ENCODE peak calls at places on chromosomes 2 and 18, in nine cellular contexts. U is tibial nerve; D is hepatocyte; Q is IMR-90; S is right cardiac atrium; M is CD4-positive, alpha-beta T cell; H is tibial artery; N is CD8-positive, alpha-beta T cell; X is CD8-positive, alpha-beta memory T cell. P is an unnamed sample. For H3K27me3, the result is how much of the 10 kb centered on the place peaks cover.

GRCh38 chr2:69202323-69202722 is 184.7 kb downstream of the GFPT1 start:
- DNase-seq in U (no peak), D (no peak), Q (no peak), S (no peak), M (no peak), H (no peak), N (no peak), X (no peak), P (no peak)

GRCh38 chr2:69584127-69584889 is 59.2 kb downstream of the AAK1 start:
- DNase-seq in U (no peak), D (no peak), Q (no peak), S (no peak), M (no peak), H (no peak), N (no peak), X (no peak), P (no peak)

GRCh38 chr18:31657823-31658669 is 26.3 kb downstream of the B4GALT6 start:
- DNase-seq in U (no peak), D (peak), Q (no peak), S (no peak), M (no peak), H (no peak), N (no peak), X (no peak), P (peak)

GRCh38 chr2:196592331-196592911 is 47.1 kb upstream of the CCDC150 start:
- DNase-seq in U (no peak), D (no peak), Q (peak), S (peak), M (no peak), H (no peak), N (no peak), X (no peak), P (peak)

GRCh38 chr2:46735730-46736493 is 179.7 kb downstream of the MCFD2 start:
- DNase-seq in U (no peak), D (no peak), Q (no peak), S (no peak), M (no peak), H (no peak), N (no peak), X (no peak), P (no peak)

GRCh38 chr2:66772618-66773017 is 337.7 kb downstream of the MEIS1 start:
- DNase-seq in U (no peak), D (peak), Q (no peak), S (no peak), M (no peak), H (no peak), N (no peak), X (no peak), P (no peak)

GRCh38 chr2:121046335-121046734 is 238.7 kb downstream of the TFCP2L1 start:
- DNase-seq in U (no peak), D (no peak), Q (no peak), S (no peak), M (no peak), H (no peak), N (no peak), X (no peak), P (no peak)

GRCh38 chr2:46831037-46831868 is 84.4 kb downstream of the MCFD2 start:
- DNase-seq in U (no peak), D (no peak), Q (peak), S (no peak), M (no peak), H (peak), N (no peak), X (no peak), P (no peak)

GRCh38 chr18:49859725-49860124 is 46.4 kb upstream of the ACAA2 start:
- DNase-seq in U (no peak), D (peak), Q (no peak), S (no peak), M (no peak), H (no peak), N (no peak), X (no peak), P (no peak)

GRCh38 chr18:68699043-68699442 is 15.9 kb downstream of the TMX3 start:
- DNase-seq in U (no peak), D (no peak), Q (peak), S (no peak), M (no peak), H (no peak), N (no peak), X (no peak), P (no peak)

GRCh38 chr2:20457661-20458630 is 11.1 kb downstream of the RHOB start:
- DNase-seq in U (no peak), D (no peak), Q (no peak), S (no peak), M (no peak), H (peak), N (no peak), X (no peak), P (no peak)

DNA sequence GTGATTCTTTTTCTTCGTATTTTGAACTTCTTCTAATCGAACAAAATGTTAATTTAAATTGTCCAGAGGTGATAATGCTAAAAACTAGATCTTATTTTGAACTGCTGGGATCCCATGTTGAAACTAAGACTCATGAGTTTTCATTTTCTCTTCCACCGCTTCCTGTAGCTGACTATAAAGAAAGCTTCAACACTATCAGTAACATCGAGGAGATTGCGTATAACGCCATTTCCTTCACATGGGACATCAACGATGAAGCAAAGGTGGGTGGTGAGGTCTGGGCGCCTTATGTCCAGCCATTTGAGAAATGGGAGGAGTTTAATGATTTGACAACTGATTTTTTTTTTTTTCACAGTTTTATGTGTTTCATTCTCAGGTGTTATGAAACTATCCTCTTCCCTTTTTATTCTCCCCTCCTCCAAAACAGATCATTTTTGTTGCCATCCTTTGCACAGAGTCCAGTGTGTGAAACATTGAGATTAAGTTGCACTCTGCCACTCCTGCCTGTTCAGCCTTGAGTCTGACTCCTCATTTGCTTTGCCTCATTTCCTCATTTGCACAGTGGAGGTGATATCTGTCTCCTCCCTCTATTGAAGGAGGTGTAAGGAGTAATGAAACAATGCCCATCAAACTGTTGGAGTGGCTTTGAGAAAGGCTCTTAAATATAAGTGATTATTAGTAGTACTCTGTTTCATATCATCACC is 13.8 kb downstream of the GRHL1 start:
- DNase-seq in U (no peak), D (no peak), Q (no peak), S (no peak), M (no peak), H (no peak), N (no peak), X (no peak), P (no peak)
- H3K27me3 ChIP-seq in U (under half), D (under half), Q (under half), S (under half), M (under half), H (under half), N (under half), X (under half), P (under half)

GRCh38 chr2:109494351-109494750 is 119.4 kb downstream of the SEPTIN10 start:
- DNase-seq in U (no peak), D (no peak), Q (no peak), S (peak), M (no peak), H (no peak), N (no peak), X (no peak), P (no peak)
- H3K27ac ChIP-seq in U (no peak), D (no peak), Q (no peak), S (no peak), M (no peak), H (peak), N (no peak), X (no peak), P (no peak)

GRCh38 chr2:834233-834632 is 116.4 kb upstream of the SNTG2 start:
- DNase-seq in U (no peak), D (no peak), Q (no peak), S (no peak), M (no peak), H (no peak), N (no peak), X (no peak), P (no peak)

GRCh38 chr2:833180-833579 is 117.5 kb upstream of the SNTG2 start:
- DNase-seq in U (no peak), D (no peak), Q (no peak), S (no peak), M (no peak), H (no peak), N (no peak), X (no peak), P (no peak)

GRCh38 chr2:831638-832037 is 119.0 kb upstream of the SNTG2 start:
- DNase-seq in U (no peak), D (no peak), Q (no peak), S (no peak), M (no peak), H (no peak), N (no peak), X (no peak), P (no peak)

GRCh38 chr2:831225-831536 is 119.5 kb upstream of the SNTG2 start:
- DNase-seq in U (no peak), D (no peak), Q (no peak), S (no peak), M (no peak), H (no peak), N (no peak), X (no peak), P (no peak)

DNA sequence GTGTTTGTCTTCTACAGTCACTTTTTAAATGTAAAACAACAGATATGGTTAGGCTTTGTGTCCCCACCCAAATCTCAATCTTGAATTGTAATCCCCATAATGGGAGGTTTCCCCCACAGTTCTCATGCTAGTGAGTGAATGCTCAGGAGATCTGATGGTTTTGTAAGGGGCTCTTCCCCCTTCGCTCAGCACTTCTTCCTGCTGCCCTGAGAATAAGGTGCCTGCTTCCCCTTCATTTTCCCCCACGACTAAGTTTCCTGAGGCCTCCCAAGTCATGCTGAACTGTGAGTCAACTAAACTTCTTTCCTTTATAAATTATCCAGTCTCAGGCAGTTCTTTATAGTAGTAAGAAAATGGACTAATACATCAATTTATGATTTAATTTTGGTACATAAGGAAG is 118.0 kb upstream of the SNTG2 start:
- DNase-seq in U (no peak), D (no peak), Q (no peak), S (no peak), M (no peak), H (no peak), N (no peak), X (no peak), P (no peak)
- H3K27me3 ChIP-seq in U (under half), D (under half), Q (under half), S (under half), M (under half), H (under half), N (under half), X (under half), P (under half)

GRCh38 chr2:119545754-119546445 is 1.7 kb downstream of the CFAP221 start:
- DNase-seq in U (no peak), D (no peak), Q (no peak), S (no peak), M (no peak), H (no peak), N (no peak), X (no peak), P (no peak)

GRCh38 chr2:119544075-119545031 is at the start of gene CFAP221:
- DNase-seq in U (peak), D (peak), Q (peak), S (peak), M (no peak), H (peak), N (no peak), X (no peak), P (no peak)

GRCh38 chr2:119548516-119549120 is 4.4 kb downstream of the CFAP221 start:
- DNase-seq in U (no peak), D (no peak), Q (no peak), S (no peak), M (no peak), H (no peak), N (no peak), X (no peak), P (no peak)

GRCh38 chr2:119546446-119546765 is 2.2 kb downstream of the CFAP221 start:
- DNase-seq in U (no peak), D (no peak), Q (no peak), S (no peak), M (no peak), H (no peak), N (no peak), X (no peak), P (no peak)

GRCh38 chr2:119545076-119545475 is 827 bp downstream of the CFAP221 start:
- DNase-seq in U (no peak), D (no peak), Q (no peak), S (no peak), M (no peak), H (no peak), N (no peak), X (no peak), P (no peak)
- H3K27ac ChIP-seq in U (no peak), D (peak), Q (no peak), S (no peak), M (no peak), H (peak), N (no peak), X (no peak), P (no peak)

GRCh38 chr18:78982186-78982585 is 2.6 kb downstream of the SALL3 start:
- DNase-seq in U (no peak), D (no peak), Q (no peak), S (no peak), M (no peak), H (no peak), N (no peak), X (no peak), P (no peak)
- H3K27me3 ChIP-seq in U (half or more), D (half or more), Q (under half), S (under half), M (half or more), H (half or more), N (under half), X (under half), P (under half)

GRCh38 chr2:61377046-61377445 is 93.8 kb downstream of the USP34 start:
- DNase-seq in U (no peak), D (no peak), Q (peak), S (no peak), M (no peak), H (no peak), N (no peak), X (no peak), P (peak)

GRCh38 chr2:61378281-61378680 is 92.6 kb downstream of the USP34 start:
- DNase-seq in U (no peak), D (no peak), Q (no peak), S (no peak), M (no peak), H (no peak), N (no peak), X (no peak), P (no peak)

GRCh38 chr2:61376211-61376610 is 94.7 kb downstream of the USP34 start:
- DNase-seq in U (no peak), D (no peak), Q (no peak), S (no peak), M (no peak), H (no peak), N (no peak), X (no peak), P (no peak)

GRCh38 chr2:61380120-61380881 is 90.6 kb downstream of the USP34 start:
- DNase-seq in U (no peak), D (peak), Q (peak), S (no peak), M (no peak), H (no peak), N (no peak), X (no peak), P (no peak)
- H3K27ac ChIP-seq in U (no peak), D (peak), Q (peak), S (peak), M (no peak), H (no peak), N (no peak), X (no peak), P (no peak)